ENCODE peak calls at places on chromosome 17, in ten cellular contexts. One of them, this sample, is unnamed.

GRCh38 chr17:13862341-13862740 is 207.0 kb upstream of the COX10 start:
- DNase-seq in HCEC 1CT: no peak
- DNase-seq in effector CD4-positive, alpha-beta T cell: no peak
- DNase-seq in stimulated activated CD8-positive, alpha-beta memory T cell treated with anti-CD3 and anti-CD28 coated beads, Interleukin-12 subunit alpha, Interleukin-12 subunit beta, amount 100 ng/mL, for 4 hours: no peak
- DNase-seq in NCI-H345: no peak
- DNase-seq in GF-D8: no peak
- DNase-seq in PC-3: no peak
- DNase-seq in spleen: no peak
- DNase-seq in erythroblast: no peak
- DNase-seq in MCF 10A: no peak
- DNase-seq in this sample: no peak

GRCh38 chr17:82740906-82741759 is 5.7 kb downstream of the FN3K start:
- DNase-seq in HCEC 1CT: no peak
- DNase-seq in effector CD4-positive, alpha-beta T cell: no peak
- DNase-seq in stimulated activated CD8-positive, alpha-beta memory T cell treated with anti-CD3 and anti-CD28 coated beads, Interleukin-12 subunit alpha, Interleukin-12 subunit beta, amount 100 ng/mL, for 4 hours: no peak
- DNase-seq in NCI-H345: no peak
- DNase-seq in GF-D8: no peak
- DNase-seq in PC-3: no peak
- DNase-seq in spleen: no peak
- DNase-seq in erythroblast: peak
- DNase-seq in MCF 10A: peak
- DNase-seq in this sample: no peak

GRCh38 chr17:51819341-51819740 is 339.2 kb downstream of the CA10 start:
- DNase-seq in HCEC 1CT: no peak
- DNase-seq in effector CD4-positive, alpha-beta T cell: no peak
- DNase-seq in stimulated activated CD8-positive, alpha-beta memory T cell treated with anti-CD3 and anti-CD28 coated beads, Interleukin-12 subunit alpha, Interleukin-12 subunit beta, amount 100 ng/mL, for 4 hours: no peak
- DNase-seq in NCI-H345: no peak
- DNase-seq in GF-D8: no peak
- DNase-seq in PC-3: no peak
- DNase-seq in spleen: no peak
- DNase-seq in erythroblast: no peak
- DNase-seq in MCF 10A: no peak
- DNase-seq in this sample: no peak

GRCh38 chr17:44024271-44024663 is 9.5 kb upstream of the TMEM101 start:
- DNase-seq in HCEC 1CT: no peak
- DNase-seq in effector CD4-positive, alpha-beta T cell: no peak
- DNase-seq in stimulated activated CD8-positive, alpha-beta memory T cell treated with anti-CD3 and anti-CD28 coated beads, Interleukin-12 subunit alpha, Interleukin-12 subunit beta, amount 100 ng/mL, for 4 hours: no peak
- DNase-seq in NCI-H345: peak
- DNase-seq in GF-D8: no peak
- DNase-seq in PC-3: no peak
- DNase-seq in spleen: no peak
- DNase-seq in erythroblast: no peak
- DNase-seq in MCF 10A: no peak
- DNase-seq in this sample: no peak

GRCh38 chr17:29693751-29694150 is 71.0 kb upstream of the CORO6 start:
- DNase-seq in HCEC 1CT: no peak
- DNase-seq in effector CD4-positive, alpha-beta T cell: no peak
- DNase-seq in stimulated activated CD8-positive, alpha-beta memory T cell treated with anti-CD3 and anti-CD28 coated beads, Interleukin-12 subunit alpha, Interleukin-12 subunit beta, amount 100 ng/mL, for 4 hours: no peak
- DNase-seq in NCI-H345: no peak
- DNase-seq in GF-D8: no peak
- DNase-seq in PC-3: no peak
- DNase-seq in spleen: no peak
- DNase-seq in erythroblast: no peak
- DNase-seq in MCF 10A: no peak
- DNase-seq in this sample: no peak

GRCh38 chr17:15945493-15946209 is 721 bp downstream of the ADORA2B start:
- DNase-seq in HCEC 1CT: no peak
- DNase-seq in effector CD4-positive, alpha-beta T cell: no peak
- DNase-seq in stimulated activated CD8-positive, alpha-beta memory T cell treated with anti-CD3 and anti-CD28 coated beads, Interleukin-12 subunit alpha, Interleukin-12 subunit beta, amount 100 ng/mL, for 4 hours: peak
- DNase-seq in NCI-H345: no peak
- DNase-seq in GF-D8: no peak
- DNase-seq in PC-3: no peak
- DNase-seq in spleen: peak
- DNase-seq in erythroblast: peak
- DNase-seq in MCF 10A: peak
- DNase-seq in this sample: peak

GRCh38 chr17:8016632-8017424 is 14.4 kb downstream of the GUCY2D start:
- DNase-seq in HCEC 1CT: no peak
- DNase-seq in effector CD4-positive, alpha-beta T cell: peak
- DNase-seq in stimulated activated CD8-positive, alpha-beta memory T cell treated with anti-CD3 and anti-CD28 coated beads, Interleukin-12 subunit alpha, Interleukin-12 subunit beta, amount 100 ng/mL, for 4 hours: no peak
- DNase-seq in NCI-H345: peak
- DNase-seq in GF-D8: peak
- DNase-seq in PC-3: peak
- DNase-seq in spleen: peak
- DNase-seq in erythroblast: peak
- DNase-seq in MCF 10A: peak
- DNase-seq in this sample: no peak

GRCh38 chr17:79006794-79007503 is 2.6 kb downstream of the CANT1 start:
- DNase-seq in HCEC 1CT: no peak
- DNase-seq in effector CD4-positive, alpha-beta T cell: no peak
- DNase-seq in stimulated activated CD8-positive, alpha-beta memory T cell treated with anti-CD3 and anti-CD28 coated beads, Interleukin-12 subunit alpha, Interleukin-12 subunit beta, amount 100 ng/mL, for 4 hours: no peak
- DNase-seq in NCI-H345: no peak
- DNase-seq in GF-D8: no peak
- DNase-seq in PC-3: no peak
- DNase-seq in spleen: no peak
- DNase-seq in erythroblast: no peak
- DNase-seq in MCF 10A: no peak
- DNase-seq in this sample: no peak

GRCh38 chr17:41959336-41960095 is 7.1 kb upstream of the CNP start:
- DNase-seq in HCEC 1CT: peak
- DNase-seq in effector CD4-positive, alpha-beta T cell: no peak
- DNase-seq in stimulated activated CD8-positive, alpha-beta memory T cell treated with anti-CD3 and anti-CD28 coated beads, Interleukin-12 subunit alpha, Interleukin-12 subunit beta, amount 100 ng/mL, for 4 hours: no peak
- DNase-seq in NCI-H345: no peak
- DNase-seq in GF-D8: peak
- DNase-seq in PC-3: peak
- DNase-seq in spleen: no peak
- DNase-seq in erythroblast: peak
- DNase-seq in MCF 10A: peak
- DNase-seq in this sample: peak

GRCh38 chr17:7177210-7177953 is 1.8 kb downstream of the ASGR1 start:
- DNase-seq in HCEC 1CT: peak
- DNase-seq in effector CD4-positive, alpha-beta T cell: peak
- DNase-seq in stimulated activated CD8-positive, alpha-beta memory T cell treated with anti-CD3 and anti-CD28 coated beads, Interleukin-12 subunit alpha, Interleukin-12 subunit beta, amount 100 ng/mL, for 4 hours: peak
- DNase-seq in NCI-H345: peak
- DNase-seq in GF-D8: no peak
- DNase-seq in PC-3: peak
- DNase-seq in spleen: peak
- DNase-seq in erythroblast: peak
- DNase-seq in MCF 10A: peak
- DNase-seq in this sample: peak

GRCh38 chr17:83081561-83082201 is 2.3 kb downstream of the METRNL start:
- DNase-seq in HCEC 1CT: no peak
- DNase-seq in effector CD4-positive, alpha-beta T cell: no peak
- DNase-seq in stimulated activated CD8-positive, alpha-beta memory T cell treated with anti-CD3 and anti-CD28 coated beads, Interleukin-12 subunit alpha, Interleukin-12 subunit beta, amount 100 ng/mL, for 4 hours: peak
- DNase-seq in NCI-H345: no peak
- DNase-seq in GF-D8: no peak
- DNase-seq in PC-3: no peak
- DNase-seq in spleen: peak
- DNase-seq in erythroblast: no peak
- DNase-seq in MCF 10A: no peak
- DNase-seq in this sample: no peak

GRCh38 chr17:32954477-32954876 is 26.5 kb downstream of the TMEM98 start:
- DNase-seq in HCEC 1CT: no peak
- DNase-seq in effector CD4-positive, alpha-beta T cell: no peak
- DNase-seq in stimulated activated CD8-positive, alpha-beta memory T cell treated with anti-CD3 and anti-CD28 coated beads, Interleukin-12 subunit alpha, Interleukin-12 subunit beta, amount 100 ng/mL, for 4 hours: no peak
- DNase-seq in NCI-H345: no peak
- DNase-seq in GF-D8: no peak
- DNase-seq in PC-3: no peak
- DNase-seq in spleen: no peak
- DNase-seq in erythroblast: no peak
- DNase-seq in MCF 10A: no peak
- DNase-seq in this sample: no peak

GRCh38 chr17:60590075-60590474 is 9.9 kb upstream of the PPM1D start:
- DNase-seq in HCEC 1CT: no peak
- DNase-seq in effector CD4-positive, alpha-beta T cell: no peak
- DNase-seq in stimulated activated CD8-positive, alpha-beta memory T cell treated with anti-CD3 and anti-CD28 coated beads, Interleukin-12 subunit alpha, Interleukin-12 subunit beta, amount 100 ng/mL, for 4 hours: no peak
- DNase-seq in NCI-H345: no peak
- DNase-seq in GF-D8: no peak
- DNase-seq in PC-3: no peak
- DNase-seq in spleen: no peak
- DNase-seq in erythroblast: no peak
- DNase-seq in MCF 10A: no peak
- DNase-seq in this sample: no peak

GRCh38 chr17:58528443-58528842 is 14.0 kb upstream of the MTMR4 start:
- DNase-seq in HCEC 1CT: no peak
- DNase-seq in effector CD4-positive, alpha-beta T cell: no peak
- DNase-seq in stimulated activated CD8-positive, alpha-beta memory T cell treated with anti-CD3 and anti-CD28 coated beads, Interleukin-12 subunit alpha, Interleukin-12 subunit beta, amount 100 ng/mL, for 4 hours: no peak
- DNase-seq in NCI-H345: no peak
- DNase-seq in GF-D8: no peak
- DNase-seq in PC-3: no peak
- DNase-seq in spleen: no peak
- DNase-seq in erythroblast: no peak
- DNase-seq in MCF 10A: no peak
- DNase-seq in this sample: no peak

GRCh38 chr17:8029121-8029520 is 9.7 kb upstream of the ALOX15B start:
- DNase-seq in HCEC 1CT: no peak
- DNase-seq in effector CD4-positive, alpha-beta T cell: no peak
- DNase-seq in stimulated activated CD8-positive, alpha-beta memory T cell treated with anti-CD3 and anti-CD28 coated beads, Interleukin-12 subunit alpha, Interleukin-12 subunit beta, amount 100 ng/mL, for 4 hours: no peak
- DNase-seq in NCI-H345: no peak
- DNase-seq in GF-D8: no peak
- DNase-seq in PC-3: peak
- DNase-seq in spleen: peak
- DNase-seq in erythroblast: no peak
- DNase-seq in MCF 10A: peak
- DNase-seq in this sample: peak

GRCh38 chr17:19641687-19642372 is 6.7 kb upstream of the ALDH3A2 start:
- DNase-seq in HCEC 1CT: no peak
- DNase-seq in effector CD4-positive, alpha-beta T cell: no peak
- DNase-seq in stimulated activated CD8-positive, alpha-beta memory T cell treated with anti-CD3 and anti-CD28 coated beads, Interleukin-12 subunit alpha, Interleukin-12 subunit beta, amount 100 ng/mL, for 4 hours: no peak
- DNase-seq in NCI-H345: no peak
- DNase-seq in GF-D8: no peak
- DNase-seq in PC-3: peak
- DNase-seq in spleen: no peak
- DNase-seq in erythroblast: no peak
- DNase-seq in MCF 10A: peak
- DNase-seq in this sample: no peak

GRCh38 chr17:3754458-3755334 is 31.0 kb downstream of the HASPIN start:
- DNase-seq in HCEC 1CT: no peak
- DNase-seq in effector CD4-positive, alpha-beta T cell: peak
- DNase-seq in stimulated activated CD8-positive, alpha-beta memory T cell treated with anti-CD3 and anti-CD28 coated beads, Interleukin-12 subunit alpha, Interleukin-12 subunit beta, amount 100 ng/mL, for 4 hours: peak
- DNase-seq in NCI-H345: peak
- DNase-seq in GF-D8: no peak
- DNase-seq in PC-3: peak
- DNase-seq in spleen: peak
- DNase-seq in erythroblast: peak
- DNase-seq in MCF 10A: peak
- DNase-seq in this sample: no peak

GRCh38 chr17:56898874-56899273 is 15.0 kb downstream of the TRIM25 start:
- DNase-seq in HCEC 1CT: no peak
- DNase-seq in effector CD4-positive, alpha-beta T cell: no peak
- DNase-seq in stimulated activated CD8-positive, alpha-beta memory T cell treated with anti-CD3 and anti-CD28 coated beads, Interleukin-12 subunit alpha, Interleukin-12 subunit beta, amount 100 ng/mL, for 4 hours: no peak
- DNase-seq in NCI-H345: no peak
- DNase-seq in GF-D8: no peak
- DNase-seq in PC-3: no peak
- DNase-seq in spleen: no peak
- DNase-seq in erythroblast: peak
- DNase-seq in MCF 10A: no peak
- DNase-seq in this sample: no peak

GRCh38 chr17:2893422-2893914 is 97.2 kb downstream of the RAP1GAP2 start:
- DNase-seq in HCEC 1CT: no peak
- DNase-seq in effector CD4-positive, alpha-beta T cell: no peak
- DNase-seq in stimulated activated CD8-positive, alpha-beta memory T cell treated with anti-CD3 and anti-CD28 coated beads, Interleukin-12 subunit alpha, Interleukin-12 subunit beta, amount 100 ng/mL, for 4 hours: no peak
- DNase-seq in NCI-H345: no peak
- DNase-seq in GF-D8: no peak
- DNase-seq in PC-3: peak
- DNase-seq in spleen: no peak
- DNase-seq in erythroblast: no peak
- DNase-seq in MCF 10A: peak
- DNase-seq in this sample: no peak

GRCh38 chr17:77443743-77444260 is 303.0 kb downstream of the SEC14L1 start:
- DNase-seq in HCEC 1CT: no peak
- DNase-seq in effector CD4-positive, alpha-beta T cell: no peak
- DNase-seq in stimulated activated CD8-positive, alpha-beta memory T cell treated with anti-CD3 and anti-CD28 coated beads, Interleukin-12 subunit alpha, Interleukin-12 subunit beta, amount 100 ng/mL, for 4 hours: no peak
- DNase-seq in NCI-H345: no peak
- DNase-seq in GF-D8: no peak
- DNase-seq in PC-3: no peak
- DNase-seq in spleen: no peak
- DNase-seq in erythroblast: no peak
- DNase-seq in MCF 10A: no peak
- DNase-seq in this sample: no peak

GRCh38 chr17:28908640-28909098 is 5.8 kb upstream of the DHRS13 start:
- DNase-seq in HCEC 1CT: peak
- DNase-seq in effector CD4-positive, alpha-beta T cell: no peak
- DNase-seq in stimulated activated CD8-positive, alpha-beta memory T cell treated with anti-CD3 and anti-CD28 coated beads, Interleukin-12 subunit alpha, Interleukin-12 subunit beta, amount 100 ng/mL, for 4 hours: no peak
- DNase-seq in NCI-H345: no peak
- DNase-seq in GF-D8: no peak
- DNase-seq in PC-3: peak
- DNase-seq in spleen: no peak
- DNase-seq in erythroblast: no peak
- DNase-seq in MCF 10A: peak
- DNase-seq in this sample: peak

GRCh38 chr17:75105269-75106080 is 4.3 kb upstream of the ARMC7 start:
- DNase-seq in HCEC 1CT: no peak
- DNase-seq in effector CD4-positive, alpha-beta T cell: no peak
- DNase-seq in stimulated activated CD8-positive, alpha-beta memory T cell treated with anti-CD3 and anti-CD28 coated beads, Interleukin-12 subunit alpha, Interleukin-12 subunit beta, amount 100 ng/mL, for 4 hours: no peak
- DNase-seq in NCI-H345: peak
- DNase-seq in GF-D8: no peak
- DNase-seq in PC-3: peak
- DNase-seq in spleen: no peak
- DNase-seq in erythroblast: peak
- DNase-seq in MCF 10A: peak
- DNase-seq in this sample: peak

GRCh38 chr17:78708510-78708973 is 73.5 kb downstream of the CYTH1 start:
- DNase-seq in HCEC 1CT: peak
- DNase-seq in effector CD4-positive, alpha-beta T cell: peak
- DNase-seq in stimulated activated CD8-positive, alpha-beta memory T cell treated with anti-CD3 and anti-CD28 coated beads, Interleukin-12 subunit alpha, Interleukin-12 subunit beta, amount 100 ng/mL, for 4 hours: peak
- DNase-seq in NCI-H345: peak
- DNase-seq in GF-D8: peak
- DNase-seq in PC-3: peak
- DNase-seq in spleen: peak
- DNase-seq in erythroblast: peak
- DNase-seq in MCF 10A: peak
- DNase-seq in this sample: peak

GRCh38 chr17:72576289-72576759 is 455.5 kb downstream of the SOX9 start:
- DNase-seq in HCEC 1CT: no peak
- DNase-seq in effector CD4-positive, alpha-beta T cell: no peak
- DNase-seq in stimulated activated CD8-positive, alpha-beta memory T cell treated with anti-CD3 and anti-CD28 coated beads, Interleukin-12 subunit alpha, Interleukin-12 subunit beta, amount 100 ng/mL, for 4 hours: no peak
- DNase-seq in NCI-H345: no peak
- DNase-seq in GF-D8: no peak
- DNase-seq in PC-3: no peak
- DNase-seq in spleen: no peak
- DNase-seq in erythroblast: no peak
- DNase-seq in MCF 10A: no peak
- DNase-seq in this sample: no peak

GRCh38 chr17:59651346-59651745 is 31.7 kb downstream of the CLTC start:
- DNase-seq in HCEC 1CT: peak
- DNase-seq in effector CD4-positive, alpha-beta T cell: no peak
- DNase-seq in stimulated activated CD8-positive, alpha-beta memory T cell treated with anti-CD3 and anti-CD28 coated beads, Interleukin-12 subunit alpha, Interleukin-12 subunit beta, amount 100 ng/mL, for 4 hours: no peak
- DNase-seq in NCI-H345: no peak
- DNase-seq in GF-D8: no peak
- DNase-seq in PC-3: peak
- DNase-seq in spleen: no peak
- DNase-seq in erythroblast: no peak
- DNase-seq in MCF 10A: no peak
- DNase-seq in this sample: no peak

GRCh38 chr17:17120716-17121115 is 78.5 kb downstream of the MPRIP start:
- DNase-seq in HCEC 1CT: no peak
- DNase-seq in effector CD4-positive, alpha-beta T cell: no peak
- DNase-seq in stimulated activated CD8-positive, alpha-beta memory T cell treated with anti-CD3 and anti-CD28 coated beads, Interleukin-12 subunit alpha, Interleukin-12 subunit beta, amount 100 ng/mL, for 4 hours: no peak
- DNase-seq in NCI-H345: no peak
- DNase-seq in GF-D8: no peak
- DNase-seq in PC-3: no peak
- DNase-seq in spleen: no peak
- DNase-seq in erythroblast: no peak
- DNase-seq in MCF 10A: no peak
- DNase-seq in this sample: no peak

GRCh38 chr17:37447641-37448040 is 41.0 kb downstream of the TADA2A start:
- DNase-seq in HCEC 1CT: peak
- DNase-seq in effector CD4-positive, alpha-beta T cell: no peak
- DNase-seq in stimulated activated CD8-positive, alpha-beta memory T cell treated with anti-CD3 and anti-CD28 coated beads, Interleukin-12 subunit alpha, Interleukin-12 subunit beta, amount 100 ng/mL, for 4 hours: no peak
- DNase-seq in NCI-H345: no peak
- DNase-seq in GF-D8: no peak
- DNase-seq in PC-3: peak
- DNase-seq in spleen: no peak
- DNase-seq in erythroblast: no peak
- DNase-seq in MCF 10A: peak
- DNase-seq in this sample: peak

GRCh38 chr17:65027305-65027704 is 29.2 kb downstream of the GNA13 start:
- DNase-seq in HCEC 1CT: peak
- DNase-seq in effector CD4-positive, alpha-beta T cell: peak
- DNase-seq in stimulated activated CD8-positive, alpha-beta memory T cell treated with anti-CD3 and anti-CD28 coated beads, Interleukin-12 subunit alpha, Interleukin-12 subunit beta, amount 100 ng/mL, for 4 hours: no peak
- DNase-seq in NCI-H345: no peak
- DNase-seq in GF-D8: no peak
- DNase-seq in PC-3: peak
- DNase-seq in spleen: no peak
- DNase-seq in erythroblast: peak
- DNase-seq in MCF 10A: peak
- DNase-seq in this sample: peak

This sample was measured in AG08396.